ENCODE peak calls at places on chromosomes 12 and 14, in six cellular contexts. G is AG04450, T is left ventricle myocardium inferior, A is left ventricle myocardium superior, J is NCI-H146, Z is mesendoderm. W is an unnamed sample.
A peak's percentile ranks its signal among the peaks of the same experiment; 100 is the strongest.

GRCh38 chr12:74015118-74015517 is 522.5 kb upstream of the ATXN7L3B start:
- DNase-seq in G (no peak), T (no peak), Z (no peak), A (no peak), J (no peak), W (no peak)

GRCh38 chr12:101670007-101670671 is 27.3 kb upstream of the CHPT1 start:
- DNase-seq in Z (peak; percentile 48), G (peak; percentile 7), T (no peak), J (no peak), A (no peak), W (peak; percentile 16)

GRCh38 chr14:100524933-100525243 is 62.3 kb downstream of the BEGAIN start:
- DNase-seq in A (peak; percentile 19), J (peak; percentile 4), Z (peak; percentile 45), T (no peak), G (no peak), W (no peak)

GRCh38 chr12:102642199-102642598 is 161.8 kb upstream of the IGF1 start:
- DNase-seq in A (no peak), T (no peak), Z (no peak), J (no peak), G (no peak), W (no peak)

GRCh38 chr12:107319536-107320030 is 226.2 kb upstream of the CRY1 start:
- DNase-seq in T (no peak), A (no peak), Z (no peak), J (peak; percentile 50), G (no peak), W (no peak)

GRCh38 chr12:11797317-11797913 is 147.9 kb downstream of the ETV6 start:
- DNase-seq in T (no peak), J (no peak), Z (peak; percentile 53), A (no peak), G (peak; percentile 96), W (peak; percentile 52)

GRCh38 chr12:127115468-127116035 is 1151.4 kb upstream of the TMEM132C start:
- DNase-seq in T (no peak), A (no peak), Z (no peak), J (no peak), G (no peak), W (no peak)

GRCh38 chr14:64770751-64771150 is 66.5 kb downstream of the PLEKHG3 start:
- DNase-seq in G (no peak), A (no peak), J (no peak), Z (no peak), T (no peak), W (no peak)

GRCh38 chr12:54941659-54942058 is 42.9 kb downstream of the TESPA1 start:
- DNase-seq in G (no peak), A (no peak), T (no peak), Z (no peak), J (no peak), W (no peak)

GRCh38 chr14:96194657-96195431 is 9.8 kb upstream of the BDKRB2 start:
- DNase-seq in T (no peak), A (no peak), Z (no peak), J (no peak), G (no peak), W (no peak)

GRCh38 chr12:83763425-83763824 is 1076.7 kb downstream of the TMTC2 start:
- DNase-seq in T (no peak), Z (no peak), G (no peak), J (no peak), A (no peak), W (no peak)